ENCODE peak calls at places on chromosomes 11 and 22, in five cellular contexts. I is left ventricle myocardium inferior; T is GM19239; A is NCI-H1092; U is activated CD8-positive, alpha-beta memory T cell treated with anti-CD3 and anti-CD28 coated beads, Interleukin-2, amount 10 ng/mL, durations not matched to agents 7 days and 5 days. J is an unnamed sample.

GRCh38 chr11:125373426-125374391 is 122.4 kb downstream of the FEZ1 start:
- DNase-seq in I (peak), T (no peak), A (no peak), U (no peak), J (no peak)

GRCh38 chr22:43990044-43990443 is 34.1 kb upstream of the PARVB start:
- DNase-seq in I (no peak), T (no peak), A (no peak), U (no peak), J (no peak)

GRCh38 chr11:20278727-20279126 is 84.8 kb upstream of the HTATIP2 start:
- DNase-seq in I (no peak), T (no peak), A (no peak), U (no peak), J (no peak)

GRCh38 chr22:36744791-36745190 is 31.1 kb downstream of the IFT27 start:
- DNase-seq in I (no peak), T (no peak), A (no peak), U (no peak), J (no peak)

GRCh38 chr11:33692013-33692504 is 8.6 kb downstream of the C11orf91 start:
- DNase-seq in I (peak), T (no peak), A (peak), U (no peak), J (peak)

GRCh38 chr11:1224491-1225385 is 1.9 kb downstream of the MUC5B start:
- DNase-seq in I (no peak), T (no peak), A (no peak), U (no peak), J (no peak)

GRCh38 chr11:75031771-75032549 is 43.2 kb downstream of the NEU3 start:
- DNase-seq in I (peak), T (peak), A (peak), U (peak), J (peak)

GRCh38 chr11:65492637-65493366 is 6.0 kb upstream of the MALAT1 start:
- DNase-seq in I (peak), T (no peak), A (no peak), U (no peak), J (no peak)

GRCh38 chr11:105230586-105230985 is 91.0 kb upstream of the CARD18 start:
- DNase-seq in I (no peak), T (no peak), A (no peak), U (no peak), J (no peak)

GRCh38 chr11:19872526-19873135 is 160.0 kb downstream of the NAV2 start:
- DNase-seq in I (no peak), T (no peak), A (peak), U (no peak), J (peak)

GRCh38 chr11:9568854-9569587 is 4.4 kb upstream of the WEE1 start:
- DNase-seq in I (peak), T (no peak), A (no peak), U (no peak), J (peak)

GRCh38 chr22:36085476-36086169 is 57.0 kb upstream of the RBFOX2 start:
- DNase-seq in I (no peak), T (no peak), A (no peak), U (no peak), J (no peak)

GRCh38 chr11:122439911-122440782 is 215.4 kb upstream of the UBASH3B start:
- DNase-seq in I (peak), T (no peak), A (peak), U (no peak), J (no peak)

GRCh38 chr22:30773919-30774318 is 79.2 kb downstream of the OSBP2 start:
- DNase-seq in I (no peak), T (no peak), A (no peak), U (no peak), J (no peak)

GRCh38 chr11:125519865-125520834 is 24.1 kb upstream of the FEZ1 start:
- DNase-seq in I (no peak), T (no peak), A (no peak), U (no peak), J (no peak)

GRCh38 chr22:38313384-38313955 is 3.8 kb downstream of the CSNK1E start:
- DNase-seq in I (peak), T (no peak), A (no peak), U (peak), J (no peak)

GRCh38 chr11:127806486-127806885 is 780.9 kb downstream of the ETS1 start:
- DNase-seq in I (no peak), T (no peak), A (no peak), U (no peak), J (no peak)

GRCh38 chr11:2798951-2799761 is 86.4 kb downstream of the CDKN1C start:
- DNase-seq in I (peak), T (no peak), A (no peak), U (peak), J (no peak)

GRCh38 chr11:70524096-70524922 is 126.0 kb downstream of the CTTN start:
- DNase-seq in I (no peak), T (no peak), A (no peak), U (no peak), J (peak)

GRCh38 chr22:20523118-20523983 is 15.9 kb downstream of the MED15 start:
- DNase-seq in I (no peak), T (no peak), A (no peak), U (peak), J (no peak)

GRCh38 chr11:12075822-12076821 is 34.3 kb upstream of the MICAL2 start:
- DNase-seq in I (no peak), T (no peak), A (no peak), U (no peak), J (peak)

GRCh38 chr11:10925149-10925926 is 67.5 kb upstream of the ZBED5 start:
- DNase-seq in I (no peak), T (no peak), A (no peak), U (no peak), J (peak)

GRCh38 chr22:49915610-49916009 is 2.6 kb downstream of the ALG12 start:
- DNase-seq in I (no peak), T (no peak), A (no peak), U (no peak), J (no peak)

GRCh38 chr11:125464671-125465070 is 31.4 kb downstream of the FEZ1 start:
- DNase-seq in I (no peak), T (no peak), A (no peak), U (no peak), J (no peak)

GRCh38 chr22:48836673-48837340 is 990.9 kb downstream of the BRD1 start:
- DNase-seq in I (no peak), T (no peak), A (no peak), U (no peak), J (no peak)

GRCh38 chr11:122137081-122137793 is 21.2 kb upstream of the BLID start:
- DNase-seq in I (no peak), T (no peak), A (no peak), U (no peak), J (no peak)

GRCh38 chr11:69443138-69443967 is 38.1 kb upstream of the LINC01488 start:
- DNase-seq in I (peak), T (peak), A (peak), U (peak), J (peak)

GRCh38 chr11:113839842-113840241 is 35.5 kb downstream of the USP28 start:
- DNase-seq in I (no peak), T (peak), A (no peak), U (no peak), J (no peak)

GRCh38 chr11:47989779-47990178 is 9.4 kb downstream of the PTPRJ start:
- DNase-seq in I (no peak), T (no peak), A (no peak), U (no peak), J (no peak)

GRCh38 chr11:1026641-1027482 is 9.7 kb downstream of the MUC6 start:
- DNase-seq in I (no peak), T (no peak), A (no peak), U (no peak), J (no peak)

GRCh38 chr11:76673164-76674142 is 2.9 kb upstream of the LRRC32 start:
- DNase-seq in I (no peak), T (no peak), A (no peak), U (no peak), J (no peak)

GRCh38 chr11:126824035-126824607 is 176.4 kb downstream of the KIRREL3 start:
- DNase-seq in I (no peak), T (no peak), A (no peak), U (no peak), J (peak)

GRCh38 chr11:74577624-74578396 is 14.6 kb upstream of the POLD3 start:
- DNase-seq in I (no peak), T (no peak), A (peak), U (no peak), J (peak)

GRCh38 chr22:50674606-50675552 is 2.3 kb downstream of the SHANK3 start:
- DNase-seq in I (no peak), T (no peak), A (no peak), U (no peak), J (peak)

GRCh38 chr22:35938226-35938625 is 90.4 kb downstream of the RBFOX2 start:
- DNase-seq in I (no peak), T (no peak), A (no peak), U (no peak), J (no peak)

GRCh38 chr11:104700609-104701008 is 197.7 kb downstream of the CASP12 start:
- DNase-seq in I (no peak), T (no peak), A (no peak), U (no peak), J (no peak)

GRCh38 chr22:17283423-17283822 is 64.2 kb upstream of the ADA2 start:
- DNase-seq in I (no peak), T (no peak), A (no peak), U (no peak), J (peak)

J was measured in NCI-H146.